ENCODE peak calls at places on chromosomes 3 and 15, in six cellular contexts. One of them, this sample, is unnamed.

GRCh38 chr15:89335289-89336041 is 841 bp upstream of the POLG start:
- DNase-seq in stomach: no peak
- DNase-seq in HepG2: peak; percentile 10
- DNase-seq in lower lobe of right lung: no peak
- DNase-seq in heart right ventricle: no peak
- DNase-seq in GM23248: no peak
- DNase-seq in this sample: no peak

GRCh38 chr3:139284221-139284620 is 59.6 kb upstream of the MRPS22 start:
- DNase-seq in stomach: no peak
- DNase-seq in HepG2: no peak
- DNase-seq in lower lobe of right lung: no peak
- DNase-seq in heart right ventricle: no peak
- DNase-seq in GM23248: peak; percentile 91
- DNase-seq in this sample: peak; percentile 26

GRCh38 chr3:50089603-50089945 is 855 bp downstream of the RBM5 start:
- DNase-seq in stomach: no peak
- DNase-seq in HepG2: no peak
- DNase-seq in lower lobe of right lung: no peak
- DNase-seq in heart right ventricle: no peak
- DNase-seq in GM23248: peak; percentile 74
- DNase-seq in this sample: no peak

GRCh38 chr3:128011140-128011539 is 41.1 kb upstream of the SEC61A1 start:
- DNase-seq in stomach: peak; percentile 72
- DNase-seq in HepG2: peak; percentile 29
- DNase-seq in lower lobe of right lung: peak; percentile 81
- DNase-seq in heart right ventricle: no peak
- DNase-seq in GM23248: peak; percentile 18
- DNase-seq in this sample: no peak

GRCh38 chr15:29813009-29813408 is 9.3 kb downstream of the TJP1 start:
- DNase-seq in stomach: no peak
- DNase-seq in HepG2: no peak
- DNase-seq in lower lobe of right lung: no peak
- DNase-seq in heart right ventricle: no peak
- DNase-seq in GM23248: peak; percentile 14
- DNase-seq in this sample: no peak

GRCh38 chr3:24508423-24508839 is 13.8 kb upstream of the THRB start:
- DNase-seq in stomach: no peak
- DNase-seq in HepG2: no peak
- DNase-seq in lower lobe of right lung: no peak
- DNase-seq in heart right ventricle: no peak
- DNase-seq in GM23248: peak; percentile 76
- DNase-seq in this sample: no peak

GRCh38 chr15:70023064-70023768 is 74.5 kb downstream of the TLE3 start:
- DNase-seq in stomach: no peak
- DNase-seq in HepG2: no peak
- DNase-seq in lower lobe of right lung: peak; percentile 25
- DNase-seq in heart right ventricle: no peak
- DNase-seq in GM23248: peak; percentile 97
- DNase-seq in this sample: no peak

GRCh38 chr3:13470894-13471574 is 9.1 kb upstream of the HDAC11 start:
- DNase-seq in stomach: no peak
- DNase-seq in HepG2: peak; percentile 96
- DNase-seq in lower lobe of right lung: no peak
- DNase-seq in heart right ventricle: no peak
- DNase-seq in GM23248: no peak
- DNase-seq in this sample: no peak

GRCh38 chr3:42094128-42094527 is 3.0 kb downstream of the TRAK1 start:
- DNase-seq in stomach: no peak
- DNase-seq in HepG2: no peak
- DNase-seq in lower lobe of right lung: no peak
- DNase-seq in heart right ventricle: no peak
- DNase-seq in GM23248: peak; percentile 19
- DNase-seq in this sample: no peak

GRCh38 chr3:128215800-128216495 is 62.7 kb downstream of the EEFSEC start:
- DNase-seq in stomach: no peak
- DNase-seq in HepG2: no peak
- DNase-seq in lower lobe of right lung: no peak
- DNase-seq in heart right ventricle: no peak
- DNase-seq in GM23248: no peak
- DNase-seq in this sample: no peak

GRCh38 chr3:88618121-88618645 is 468.4 kb downstream of the C3orf38 start:
- DNase-seq in stomach: no peak
- DNase-seq in HepG2: no peak
- DNase-seq in lower lobe of right lung: no peak
- DNase-seq in heart right ventricle: no peak
- DNase-seq in GM23248: no peak
- DNase-seq in this sample: no peak

GRCh38 chr15:74036271-74037170 is 42.0 kb downstream of the PML start:
- DNase-seq in stomach: peak; percentile 49
- DNase-seq in HepG2: peak; percentile 51
- DNase-seq in lower lobe of right lung: peak; percentile 60
- DNase-seq in heart right ventricle: peak; percentile 60
- DNase-seq in GM23248: peak; percentile 79
- DNase-seq in this sample: no peak

GRCh38 chr15:64092864-64093626 is 593 bp downstream of the CIAO2A start:
- DNase-seq in stomach: peak; percentile 50
- DNase-seq in HepG2: peak; percentile 72
- DNase-seq in lower lobe of right lung: no peak
- DNase-seq in heart right ventricle: peak; percentile 50
- DNase-seq in GM23248: peak; percentile 74
- DNase-seq in this sample: peak; percentile 78

GRCh38 chr3:149576071-149576564 is 81.7 kb downstream of the WWTR1 start:
- DNase-seq in stomach: no peak
- DNase-seq in HepG2: peak; percentile 51
- DNase-seq in lower lobe of right lung: no peak
- DNase-seq in heart right ventricle: peak; percentile 68
- DNase-seq in GM23248: peak; percentile 97
- DNase-seq in this sample: no peak

GRCh38 chr15:78914027-78914764 is 30.6 kb downstream of the CTSH start:
- DNase-seq in stomach: peak; percentile 51
- DNase-seq in HepG2: peak; percentile 14
- DNase-seq in lower lobe of right lung: no peak
- DNase-seq in heart right ventricle: peak; percentile 27
- DNase-seq in GM23248: peak; percentile 66
- DNase-seq in this sample: peak; percentile 70

GRCh38 chr3:100709840-100710235 is 544 bp downstream of the TFG start:
- DNase-seq in stomach: no peak
- DNase-seq in HepG2: no peak
- DNase-seq in lower lobe of right lung: peak; percentile 59
- DNase-seq in heart right ventricle: peak; percentile 18
- DNase-seq in GM23248: peak; percentile 75
- DNase-seq in this sample: peak; percentile 58

GRCh38 chr15:48647963-48648362 is 2.5 kb upstream of the FBN1 start:
- DNase-seq in stomach: no peak
- DNase-seq in HepG2: no peak
- DNase-seq in lower lobe of right lung: no peak
- DNase-seq in heart right ventricle: no peak
- DNase-seq in GM23248: peak; percentile 76
- DNase-seq in this sample: no peak

GRCh38 chr3:121897296-121897695 is 3.1 kb downstream of the SLC15A2 start:
- DNase-seq in stomach: no peak
- DNase-seq in HepG2: no peak
- DNase-seq in lower lobe of right lung: no peak
- DNase-seq in heart right ventricle: no peak
- DNase-seq in GM23248: no peak
- DNase-seq in this sample: no peak

GRCh38 chr15:76533995-76534394 is 197.4 kb downstream of the ISL2 start:
- DNase-seq in stomach: no peak
- DNase-seq in HepG2: peak; percentile 32
- DNase-seq in lower lobe of right lung: no peak
- DNase-seq in heart right ventricle: no peak
- DNase-seq in GM23248: no peak
- DNase-seq in this sample: no peak

GRCh38 chr3:11254876-11255275 is 17.3 kb upstream of the ATG7 start:
- DNase-seq in stomach: no peak
- DNase-seq in HepG2: no peak
- DNase-seq in lower lobe of right lung: no peak
- DNase-seq in heart right ventricle: no peak
- DNase-seq in GM23248: no peak
- DNase-seq in this sample: no peak

GRCh38 chr15:85649372-85649771 is 145.4 kb downstream of the KLHL25 start:
- DNase-seq in stomach: no peak
- DNase-seq in HepG2: peak; percentile 74
- DNase-seq in lower lobe of right lung: no peak
- DNase-seq in heart right ventricle: peak; percentile 53
- DNase-seq in GM23248: peak; percentile 93
- DNase-seq in this sample: peak; percentile 44

GRCh38 chr15:35545825-35546580 is at the start of gene DPH6:
- DNase-seq in stomach: peak; percentile 81
- DNase-seq in HepG2: peak; percentile 67
- DNase-seq in lower lobe of right lung: peak; percentile 90
- DNase-seq in heart right ventricle: peak; percentile 86
- DNase-seq in GM23248: peak; percentile 94
- DNase-seq in this sample: peak; percentile 89

GRCh38 chr15:94670436-94671034 is 439.2 kb downstream of the MCTP2 start:
- DNase-seq in stomach: no peak
- DNase-seq in HepG2: peak; percentile 39
- DNase-seq in lower lobe of right lung: no peak
- DNase-seq in heart right ventricle: peak; percentile 13
- DNase-seq in GM23248: peak; percentile 60
- DNase-seq in this sample: no peak

GRCh38 chr3:152204218-152204617 is 64.5 kb upstream of the MBNL1 start:
- DNase-seq in stomach: no peak
- DNase-seq in HepG2: no peak
- DNase-seq in lower lobe of right lung: no peak
- DNase-seq in heart right ventricle: no peak
- DNase-seq in GM23248: no peak
- DNase-seq in this sample: no peak

GRCh38 chr3:27554706-27555105 is 70.5 kb upstream of the SLC4A7 start:
- DNase-seq in stomach: no peak
- DNase-seq in HepG2: no peak
- DNase-seq in lower lobe of right lung: no peak
- DNase-seq in heart right ventricle: no peak
- DNase-seq in GM23248: peak; percentile 75
- DNase-seq in this sample: no peak

GRCh38 chr3:13535905-13536304 is 13.0 kb upstream of the FBLN2 start:
- DNase-seq in stomach: no peak
- DNase-seq in HepG2: no peak
- DNase-seq in lower lobe of right lung: no peak
- DNase-seq in heart right ventricle: no peak
- DNase-seq in GM23248: no peak
- DNase-seq in this sample: peak; percentile 73

GRCh38 chr3:66138336-66139234 is 82.2 kb upstream of the SLC25A26 start:
- DNase-seq in stomach: peak; percentile 61
- DNase-seq in HepG2: peak; percentile 65
- DNase-seq in lower lobe of right lung: no peak
- DNase-seq in heart right ventricle: peak; percentile 65
- DNase-seq in GM23248: peak; percentile 87
- DNase-seq in this sample: peak; percentile 59

GRCh38 chr3:90010341-90010740 is 902.9 kb downstream of the EPHA3 start:
- DNase-seq in stomach: no peak
- DNase-seq in HepG2: no peak
- DNase-seq in lower lobe of right lung: no peak
- DNase-seq in heart right ventricle: no peak
- DNase-seq in GM23248: peak; percentile 57
- DNase-seq in this sample: no peak

GRCh38 chr3:193874997-193875593 is 260.9 kb upstream of the HES1 start:
- DNase-seq in stomach: no peak
- DNase-seq in HepG2: no peak
- DNase-seq in lower lobe of right lung: no peak
- DNase-seq in heart right ventricle: no peak
- DNase-seq in GM23248: no peak
- DNase-seq in this sample: no peak

GRCh38 chr3:194731496-194732073 is 45.9 kb downstream of the FAM43A start:
- DNase-seq in stomach: no peak
- DNase-seq in HepG2: no peak
- DNase-seq in lower lobe of right lung: no peak
- DNase-seq in heart right ventricle: no peak
- DNase-seq in GM23248: no peak
- DNase-seq in this sample: no peak

GRCh38 chr15:85403745-85404144 is 23.3 kb downstream of the AKAP13 start:
- DNase-seq in stomach: no peak
- DNase-seq in HepG2: no peak
- DNase-seq in lower lobe of right lung: no peak
- DNase-seq in heart right ventricle: peak; percentile 33
- DNase-seq in GM23248: peak; percentile 69
- DNase-seq in this sample: no peak

GRCh38 chr3:120473389-120473788 is 22.6 kb upstream of the FSTL1 start:
- DNase-seq in stomach: no peak
- DNase-seq in HepG2: no peak
- DNase-seq in lower lobe of right lung: no peak
- DNase-seq in heart right ventricle: no peak
- DNase-seq in GM23248: no peak
- DNase-seq in this sample: no peak

GRCh38 chr3:41198526-41198925 is 779 bp upstream of the CTNNB1 start:
- DNase-seq in stomach: peak; percentile 39
- DNase-seq in HepG2: peak; percentile 20
- DNase-seq in lower lobe of right lung: peak; percentile 65
- DNase-seq in heart right ventricle: peak; percentile 51
- DNase-seq in GM23248: peak; percentile 36
- DNase-seq in this sample: peak; percentile 84

DNA sequence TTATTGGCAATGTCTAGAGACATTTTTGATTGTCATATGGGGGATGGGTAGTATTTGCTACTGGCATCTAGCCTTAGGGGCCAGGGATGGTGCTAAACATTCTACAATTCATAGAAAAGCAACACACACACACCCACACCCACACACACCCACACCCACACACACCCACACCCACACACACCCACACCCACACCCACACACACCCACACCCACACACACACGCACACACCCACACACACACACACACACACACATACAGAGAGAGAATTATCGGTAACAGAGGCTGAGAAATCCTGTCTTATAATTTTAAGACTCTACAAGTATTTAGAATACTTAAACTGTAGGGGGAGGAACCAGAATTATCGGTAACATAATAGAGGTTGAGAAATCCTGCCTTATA is 11.1 kb upstream of the PIK3R4 start:
- DNase-seq in stomach: no peak
- DNase-seq in HepG2: no peak
- DNase-seq in lower lobe of right lung: no peak
- DNase-seq in heart right ventricle: no peak
- DNase-seq in GM23248: no peak
- DNase-seq in this sample: no peak
- H3K27me3 ChIP-seq in stomach: no peaks in the 10 kb centered on the region
- H3K27me3 ChIP-seq in HepG2: peaks cover 2% of the 10 kb centered on the region
- H3K27me3 ChIP-seq in lower lobe of right lung: no peaks in the 10 kb centered on the region
- H3K27me3 ChIP-seq in heart right ventricle: no peaks in the 10 kb centered on the region
- H3K27me3 ChIP-seq in GM23248: no peaks in the 10 kb centered on the region
- H3K27me3 ChIP-seq in this sample: no peaks in the 10 kb centered on the region

GRCh38 chr3:63955830-63956545 is 43.8 kb upstream of the SCAANT1 start:
- DNase-seq in stomach: no peak
- DNase-seq in HepG2: no peak
- DNase-seq in lower lobe of right lung: no peak
- DNase-seq in heart right ventricle: no peak
- DNase-seq in GM23248: no peak
- DNase-seq in this sample: no peak
- H3K4me3 ChIP-seq in stomach: no peak overlapping the region
- H3K4me3 ChIP-seq in HepG2: no peak overlapping the region
- H3K4me3 ChIP-seq in lower lobe of right lung: no peak overlapping the region
- H3K4me3 ChIP-seq in heart right ventricle: no peak overlapping the region
- H3K4me3 ChIP-seq in GM23248: no peak overlapping the region
- H3K4me3 ChIP-seq in this sample: no peak overlapping the region

GRCh38 chr15:26887926-26888666 is 21.2 kb downstream of the GABRA5 start:
- DNase-seq in stomach: peak; percentile 44
- DNase-seq in HepG2: no peak
- DNase-seq in lower lobe of right lung: no peak
- DNase-seq in heart right ventricle: no peak
- DNase-seq in GM23248: no peak
- DNase-seq in this sample: no peak
- H3K27me3 ChIP-seq in stomach: peaks cover 14% of the 10 kb centered on the region
- H3K27me3 ChIP-seq in HepG2: peaks cover 1% of the 10 kb centered on the region
- H3K27me3 ChIP-seq in lower lobe of right lung: peaks cover 25% of the 10 kb centered on the region
- H3K27me3 ChIP-seq in heart right ventricle: peaks cover 39% of the 10 kb centered on the region
- H3K27me3 ChIP-seq in GM23248: no peaks in the 10 kb centered on the region
- H3K27me3 ChIP-seq in this sample: no peaks in the 10 kb centered on the region

GRCh38 chr3:114863848-114864247 is 283.2 kb downstream of the ZBTB20 start:
- DNase-seq in stomach: no peak
- DNase-seq in HepG2: no peak
- DNase-seq in lower lobe of right lung: no peak
- DNase-seq in heart right ventricle: no peak
- DNase-seq in GM23248: no peak
- DNase-seq in this sample: no peak
- H3K4me3 ChIP-seq in stomach: no peak overlapping the region
- H3K4me3 ChIP-seq in HepG2: no peak overlapping the region
- H3K4me3 ChIP-seq in lower lobe of right lung: peak overlapping the region; percentile 34
- H3K4me3 ChIP-seq in heart right ventricle: no peak overlapping the region
- H3K4me3 ChIP-seq in GM23248: peak overlapping the region; percentile 20
- H3K4me3 ChIP-seq in this sample: no peak overlapping the region

This sample was measured in aorta.